ENCODE peak calls at places on chromosomes 5 and 9, in four cellular contexts. One of them, this sample, is unnamed.

GRCh38 chr9:80509358-80509757 is 937.6 kb downstream of the TLE4 start:
- DNase-seq in activated CD8-positive, alpha-beta memory T cell treated with anti-CD3 and anti-CD28 coated beads for 48 hours: no peak
- DNase-seq in GF-D8: no peak
- DNase-seq in endothelial cell of umbilical vein: no peak
- DNase-seq in this sample: no peak

GRCh38 chr5:169923988-169924387 is 56.3 kb downstream of the INSYN2B start:
- DNase-seq in activated CD8-positive, alpha-beta memory T cell treated with anti-CD3 and anti-CD28 coated beads for 48 hours: no peak
- DNase-seq in GF-D8: no peak
- DNase-seq in endothelial cell of umbilical vein: no peak
- DNase-seq in this sample: peak

GRCh38 chr5:139746691-139747582 is 48.7 kb upstream of the PSD2 start:
- DNase-seq in activated CD8-positive, alpha-beta memory T cell treated with anti-CD3 and anti-CD28 coated beads for 48 hours: peak
- DNase-seq in GF-D8: no peak
- DNase-seq in endothelial cell of umbilical vein: no peak
- DNase-seq in this sample: no peak

GRCh38 chr5:66558562-66558961 is 37.6 kb upstream of the MAST4 start:
- DNase-seq in activated CD8-positive, alpha-beta memory T cell treated with anti-CD3 and anti-CD28 coated beads for 48 hours: no peak
- DNase-seq in GF-D8: no peak
- DNase-seq in endothelial cell of umbilical vein: no peak
- DNase-seq in this sample: no peak

GRCh38 chr5:118017536-118017935 is 970.8 kb downstream of the DTWD2 start:
- DNase-seq in activated CD8-positive, alpha-beta memory T cell treated with anti-CD3 and anti-CD28 coated beads for 48 hours: no peak
- DNase-seq in GF-D8: no peak
- DNase-seq in endothelial cell of umbilical vein: no peak
- DNase-seq in this sample: no peak

GRCh38 chr9:112239284-112239683 is 64.2 kb upstream of the SUSD1 start:
- DNase-seq in activated CD8-positive, alpha-beta memory T cell treated with anti-CD3 and anti-CD28 coated beads for 48 hours: no peak
- DNase-seq in GF-D8: no peak
- DNase-seq in endothelial cell of umbilical vein: no peak
- DNase-seq in this sample: peak

GRCh38 chr5:73284196-73284795 is 111.3 kb downstream of the TMEM174 start:
- DNase-seq in activated CD8-positive, alpha-beta memory T cell treated with anti-CD3 and anti-CD28 coated beads for 48 hours: no peak
- DNase-seq in GF-D8: no peak
- DNase-seq in endothelial cell of umbilical vein: no peak
- DNase-seq in this sample: peak

GRCh38 chr9:133715295-133715865 is 22.8 kb downstream of the SARDH start:
- DNase-seq in activated CD8-positive, alpha-beta memory T cell treated with anti-CD3 and anti-CD28 coated beads for 48 hours: no peak
- DNase-seq in GF-D8: no peak
- DNase-seq in endothelial cell of umbilical vein: no peak
- DNase-seq in this sample: no peak

GRCh38 chr5:172455511-172456061 is 1.3 kb upstream of the SH3PXD2B start:
- DNase-seq in activated CD8-positive, alpha-beta memory T cell treated with anti-CD3 and anti-CD28 coated beads for 48 hours: no peak
- DNase-seq in GF-D8: no peak
- DNase-seq in endothelial cell of umbilical vein: peak
- DNase-seq in this sample: peak

GRCh38 chr9:137449931-137450537 is 8.9 kb upstream of the ENTPD8 start:
- DNase-seq in activated CD8-positive, alpha-beta memory T cell treated with anti-CD3 and anti-CD28 coated beads for 48 hours: no peak
- DNase-seq in GF-D8: no peak
- DNase-seq in endothelial cell of umbilical vein: no peak
- DNase-seq in this sample: no peak

GRCh38 chr5:59380350-59380951 is 513.1 kb downstream of the PDE4D start:
- DNase-seq in activated CD8-positive, alpha-beta memory T cell treated with anti-CD3 and anti-CD28 coated beads for 48 hours: no peak
- DNase-seq in GF-D8: peak
- DNase-seq in endothelial cell of umbilical vein: peak
- DNase-seq in this sample: peak

GRCh38 chr5:158410976-158411375 is 552.0 kb upstream of the CLINT1 start:
- DNase-seq in activated CD8-positive, alpha-beta memory T cell treated with anti-CD3 and anti-CD28 coated beads for 48 hours: no peak
- DNase-seq in GF-D8: no peak
- DNase-seq in endothelial cell of umbilical vein: no peak
- DNase-seq in this sample: no peak

GRCh38 chr9:118992813-118993747 is 376.2 kb downstream of the BRINP1 start:
- DNase-seq in activated CD8-positive, alpha-beta memory T cell treated with anti-CD3 and anti-CD28 coated beads for 48 hours: no peak
- DNase-seq in GF-D8: no peak
- DNase-seq in endothelial cell of umbilical vein: no peak
- DNase-seq in this sample: no peak

GRCh38 chr5:155485344-155485743 is 471.8 kb downstream of the KIF4B start:
- DNase-seq in activated CD8-positive, alpha-beta memory T cell treated with anti-CD3 and anti-CD28 coated beads for 48 hours: no peak
- DNase-seq in GF-D8: no peak
- DNase-seq in endothelial cell of umbilical vein: no peak
- DNase-seq in this sample: no peak

GRCh38 chr9:33297455-33297854 is 7.1 kb downstream of the NFX1 start:
- DNase-seq in activated CD8-positive, alpha-beta memory T cell treated with anti-CD3 and anti-CD28 coated beads for 48 hours: no peak
- DNase-seq in GF-D8: peak
- DNase-seq in endothelial cell of umbilical vein: peak
- DNase-seq in this sample: no peak

GRCh38 chr5:17020586-17021362 is 84.7 kb upstream of the MYO10 start:
- DNase-seq in activated CD8-positive, alpha-beta memory T cell treated with anti-CD3 and anti-CD28 coated beads for 48 hours: no peak
- DNase-seq in GF-D8: no peak
- DNase-seq in endothelial cell of umbilical vein: peak
- DNase-seq in this sample: peak

GRCh38 chr5:35198096-35198495 is 32.2 kb downstream of the PRLR start:
- DNase-seq in activated CD8-positive, alpha-beta memory T cell treated with anti-CD3 and anti-CD28 coated beads for 48 hours: no peak
- DNase-seq in GF-D8: no peak
- DNase-seq in endothelial cell of umbilical vein: peak
- DNase-seq in this sample: peak

GRCh38 chr5:179124329-179124852 is 64.2 kb downstream of the ZNF354C start:
- DNase-seq in activated CD8-positive, alpha-beta memory T cell treated with anti-CD3 and anti-CD28 coated beads for 48 hours: no peak
- DNase-seq in GF-D8: no peak
- DNase-seq in endothelial cell of umbilical vein: no peak
- DNase-seq in this sample: no peak

GRCh38 chr5:90294604-90295003 is 115.0 kb downstream of the CETN3 start:
- DNase-seq in activated CD8-positive, alpha-beta memory T cell treated with anti-CD3 and anti-CD28 coated beads for 48 hours: no peak
- DNase-seq in GF-D8: no peak
- DNase-seq in endothelial cell of umbilical vein: no peak
- DNase-seq in this sample: no peak

This sample was measured in lung microvascular endothelial cell.